ENCODE peak calls at places on chromosomes 13 and 19, in eight cellular contexts. D, X, V, C, Y, O, N and L are unnamed samples.

GRCh38 chr19:55018633-55019032 is 19.4 kb downstream of the GP6 start:
- DNase-seq in C (no peak), Y (no peak), N (no peak), O (no peak), D (no peak), X (no peak), V (no peak), L (no peak)

GRCh38 chr19:8585894-8586750 is 8.9 kb upstream of the MYO1F start:
- DNase-seq in X (peak; percentile 4), Y (no peak), O (no peak), N (no peak), C (peak; percentile 59), V (no peak), D (peak; percentile 46), L (peak; percentile 54)

GRCh38 chr19:6718741-6719539 is 1.5 kb downstream of the C3 start:
- DNase-seq in O (no peak), N (peak; percentile 66), D (no peak), C (peak; percentile 75), Y (peak; percentile 5), X (no peak), V (no peak), L (no peak)

GRCh38 chr13:34108396-34108795 is 290.4 kb downstream of the RFC3 start:
- DNase-seq in O (no peak), X (no peak), Y (no peak), C (no peak), N (no peak), D (no peak), V (no peak), L (no peak)

GRCh38 chr13:101660711-101661110 is 208.2 kb downstream of the ITGBL1 start:
- DNase-seq in X (no peak), V (no peak), Y (peak; percentile 5), D (no peak), C (no peak), N (no peak), O (no peak), L (no peak)

GRCh38 chr13:46307554-46307953 is 79.5 kb downstream of the RUBCNL start:
- DNase-seq in V (no peak), Y (no peak), X (no peak), O (no peak), C (no peak), D (no peak), N (no peak), L (no peak)

GRCh38 chr13:111383591-111384440 is 63.4 kb downstream of the TEX29 start:
- DNase-seq in O (no peak), X (peak; percentile 13), V (no peak), D (no peak), N (no peak), Y (no peak), C (no peak), L (no peak)

GRCh38 chr19:2653717-2654584 is 48.5 kb downstream of the GNG7 start:
- DNase-seq in C (no peak), Y (no peak), D (no peak), O (no peak), V (no peak), N (no peak), X (peak; percentile 13), L (no peak)

GRCh38 chr19:45607071-45608029 is 5.3 kb upstream of the GPR4 start:
- DNase-seq in N (peak; percentile 70), Y (peak; percentile 45), O (no peak), D (peak; percentile 67), V (no peak), X (peak; percentile 49), C (peak; percentile 68), L (no peak)

GRCh38 chr19:1854542-1855039 is 6.3 kb upstream of the REXO1 start:
- DNase-seq in V (no peak), Y (no peak), C (no peak), O (no peak), X (no peak), D (no peak), N (peak; percentile 78), L (no peak)